ENCODE peak calls at places on chromosomes 2 and 18, in seven cellular contexts. One of them, this sample, is unnamed.

GRCh38 chr2:38875227-38875575 is 533 bp downstream of the DHX57 start:
- DNase-seq in fibroblast of lung: peak; percentile 2
- DNase-seq in uterus: no peak
- DNase-seq in mesothelial cell of epicardium: no peak
- DNase-seq in mucosa of descending colon: no peak
- DNase-seq in thyroid gland: no peak
- DNase-seq in fibroblast of mammary gland: peak; percentile 9
- DNase-seq in this sample: peak; percentile 27

GRCh38 chr2:162012565-162012869 is 61.5 kb downstream of the DPP4 start:
- DNase-seq in fibroblast of lung: no peak
- DNase-seq in uterus: no peak
- DNase-seq in mesothelial cell of epicardium: no peak
- DNase-seq in mucosa of descending colon: no peak
- DNase-seq in thyroid gland: no peak
- DNase-seq in fibroblast of mammary gland: no peak
- DNase-seq in this sample: no peak

GRCh38 chr2:74910245-74910644 is 48.2 kb upstream of the POLE4 start:
- DNase-seq in fibroblast of lung: no peak
- DNase-seq in uterus: no peak
- DNase-seq in mesothelial cell of epicardium: no peak
- DNase-seq in mucosa of descending colon: no peak
- DNase-seq in thyroid gland: no peak
- DNase-seq in fibroblast of mammary gland: no peak
- DNase-seq in this sample: no peak

GRCh38 chr2:240326246-240326645 is 109.2 kb upstream of the GPC1 start:
- DNase-seq in fibroblast of lung: no peak
- DNase-seq in uterus: no peak
- DNase-seq in mesothelial cell of epicardium: no peak
- DNase-seq in mucosa of descending colon: no peak
- DNase-seq in thyroid gland: no peak
- DNase-seq in fibroblast of mammary gland: no peak
- DNase-seq in this sample: no peak

GRCh38 chr2:8877332-8877731 is 39.9 kb upstream of the KIDINS220 start:
- DNase-seq in fibroblast of lung: no peak
- DNase-seq in uterus: no peak
- DNase-seq in mesothelial cell of epicardium: no peak
- DNase-seq in mucosa of descending colon: no peak
- DNase-seq in thyroid gland: no peak
- DNase-seq in fibroblast of mammary gland: no peak
- DNase-seq in this sample: no peak

GRCh38 chr2:71503827-71504226 is 50.5 kb downstream of the DYSF start:
- DNase-seq in fibroblast of lung: no peak
- DNase-seq in uterus: no peak
- DNase-seq in mesothelial cell of epicardium: peak; percentile 8
- DNase-seq in mucosa of descending colon: no peak
- DNase-seq in thyroid gland: peak; percentile 37
- DNase-seq in fibroblast of mammary gland: no peak
- DNase-seq in this sample: no peak

GRCh38 chr18:371616-371998 is 103.8 kb upstream of the THOC1 start:
- DNase-seq in fibroblast of lung: no peak
- DNase-seq in uterus: no peak
- DNase-seq in mesothelial cell of epicardium: no peak
- DNase-seq in mucosa of descending colon: no peak
- DNase-seq in thyroid gland: no peak
- DNase-seq in fibroblast of mammary gland: no peak
- DNase-seq in this sample: no peak

GRCh38 chr18:45755936-45756335 is 32.0 kb downstream of the SLC14A1 start:
- DNase-seq in fibroblast of lung: peak; percentile 77
- DNase-seq in uterus: no peak
- DNase-seq in mesothelial cell of epicardium: no peak
- DNase-seq in mucosa of descending colon: peak; percentile 23
- DNase-seq in thyroid gland: peak; percentile 37
- DNase-seq in fibroblast of mammary gland: peak; percentile 82
- DNase-seq in this sample: no peak

DNA sequence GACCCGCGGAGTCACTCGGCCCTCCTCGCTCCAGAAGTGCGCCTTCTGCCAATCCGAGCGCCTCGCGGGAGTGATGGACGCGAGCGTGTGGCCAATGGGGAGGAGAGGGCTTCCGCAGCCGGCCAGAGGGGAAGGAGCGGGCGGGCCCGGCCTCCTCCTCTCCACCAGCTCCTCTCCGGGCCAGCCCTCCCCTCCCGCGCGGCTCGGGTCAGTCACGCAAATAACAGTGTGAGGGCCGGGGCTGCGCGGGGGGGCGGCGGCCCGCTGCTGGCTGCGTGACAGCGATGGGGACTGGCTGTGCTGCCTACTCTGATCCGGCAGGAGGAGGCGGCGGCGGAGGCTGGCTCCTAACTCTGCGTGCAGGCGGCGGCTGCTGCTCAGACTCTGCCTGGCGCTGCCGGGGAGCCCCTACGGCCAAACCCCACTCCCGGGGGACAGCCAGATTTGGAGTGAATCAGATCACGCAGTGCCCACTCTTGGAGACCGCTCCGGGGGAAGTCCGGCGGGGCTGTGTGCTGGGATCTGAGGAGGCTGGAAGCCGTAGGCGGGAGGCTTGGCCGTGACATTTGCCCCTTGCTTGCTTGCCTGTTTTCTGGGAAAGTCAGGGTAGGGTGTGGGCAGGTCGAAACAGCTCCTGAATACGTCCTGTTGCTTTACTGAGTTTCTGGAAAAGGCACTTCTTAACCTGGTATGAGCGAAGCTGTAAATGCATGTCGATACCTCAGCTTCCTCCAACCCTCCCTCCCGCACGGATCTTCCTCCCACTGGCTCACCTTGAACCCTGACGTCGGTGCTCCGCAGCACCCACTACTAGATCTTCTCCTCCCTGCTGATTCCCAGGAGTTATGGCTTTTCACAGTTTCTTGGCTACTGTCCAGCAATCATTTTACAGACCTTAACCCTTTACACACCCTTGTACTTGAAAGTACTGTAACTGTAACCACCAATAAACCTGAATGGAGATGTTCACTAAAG is 97.9 kb upstream of the SERTAD2 start:
- DNase-seq in fibroblast of lung: peak; percentile 61
- DNase-seq in uterus: peak; percentile 99
- DNase-seq in mesothelial cell of epicardium: peak; percentile 97
- DNase-seq in mucosa of descending colon: peak; percentile 82
- DNase-seq in thyroid gland: peak; percentile 99
- DNase-seq in fibroblast of mammary gland: no peak
- DNase-seq in this sample: no peak
- TF ChIP-seq CTCF in fibroblast of lung: peak; percentile 42
- TF ChIP-seq CTCF in uterus: peak; percentile 58
- TF ChIP-seq CTCF in mesothelial cell of epicardium: peak; percentile 14
- TF ChIP-seq CTCF in mucosa of descending colon: no peak
- TF ChIP-seq CTCF in thyroid gland: peak; percentile 69
- TF ChIP-seq CTCF in fibroblast of mammary gland: no peak
- TF ChIP-seq CTCF in this sample: peak; percentile 11

DNA sequence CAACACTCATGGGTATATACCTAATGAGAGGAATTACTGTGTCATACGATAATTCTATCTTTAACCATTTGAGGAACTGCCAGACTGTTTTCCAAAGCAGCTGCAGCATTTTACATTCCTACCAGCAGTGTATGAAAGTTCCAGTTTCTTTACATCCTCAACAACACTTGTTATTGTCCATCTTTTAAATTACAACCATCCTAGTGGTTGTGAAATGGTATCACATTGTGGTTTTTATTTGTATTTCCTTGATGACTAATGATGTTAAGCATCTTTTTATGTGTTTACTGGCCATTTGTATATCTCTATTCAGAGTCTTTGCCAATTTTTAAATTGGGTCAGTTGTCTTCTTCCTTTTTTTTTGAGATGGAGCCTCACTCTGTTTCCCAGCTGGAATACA is 4.0 kb upstream of the CKAP2L start:
- DNase-seq in fibroblast of lung: peak; percentile 29
- DNase-seq in uterus: no peak
- DNase-seq in mesothelial cell of epicardium: no peak
- DNase-seq in mucosa of descending colon: no peak
- DNase-seq in thyroid gland: no peak
- DNase-seq in fibroblast of mammary gland: peak; percentile 63
- DNase-seq in this sample: no peak
- TF ChIP-seq CTCF in fibroblast of lung: no peak
- TF ChIP-seq CTCF in uterus: no peak
- TF ChIP-seq CTCF in mesothelial cell of epicardium: no peak
- TF ChIP-seq CTCF in mucosa of descending colon: no peak
- TF ChIP-seq CTCF in thyroid gland: no peak
- TF ChIP-seq CTCF in fibroblast of mammary gland: peak; percentile 34
- TF ChIP-seq CTCF in this sample: no peak

GRCh38 chr2:79630060-79630459 is 117.2 kb downstream of the CTNNA2 start:
- DNase-seq in fibroblast of lung: no peak
- DNase-seq in uterus: no peak
- DNase-seq in mesothelial cell of epicardium: no peak
- DNase-seq in mucosa of descending colon: no peak
- DNase-seq in thyroid gland: no peak
- DNase-seq in fibroblast of mammary gland: peak; percentile 8
- DNase-seq in this sample: no peak
- TF ChIP-seq CTCF in fibroblast of lung: no peak
- TF ChIP-seq CTCF in uterus: no peak
- TF ChIP-seq CTCF in mesothelial cell of epicardium: no peak
- TF ChIP-seq CTCF in mucosa of descending colon: no peak
- TF ChIP-seq CTCF in thyroid gland: no peak
- TF ChIP-seq CTCF in fibroblast of mammary gland: no peak
- TF ChIP-seq CTCF in this sample: no peak

DNA sequence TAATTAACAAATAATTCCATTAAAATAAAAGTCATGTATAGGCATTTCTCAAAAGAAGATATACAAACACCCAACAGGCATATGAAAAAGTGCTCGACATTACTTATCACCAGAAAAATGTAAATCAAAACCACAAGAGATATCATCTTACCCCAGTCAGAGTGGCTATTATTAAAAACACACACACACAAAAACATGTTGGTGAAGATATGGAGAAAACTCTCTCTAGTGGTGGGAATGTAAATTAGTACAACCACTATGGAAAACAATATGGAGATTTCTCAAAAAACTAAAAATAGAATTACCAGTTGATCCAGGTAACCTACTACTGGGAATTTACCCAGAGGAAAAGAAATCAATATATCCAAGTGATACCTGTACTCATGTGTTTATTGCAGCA is 966.3 kb upstream of the POU3F3 start:
- DNase-seq in fibroblast of lung: no peak
- DNase-seq in uterus: no peak
- DNase-seq in mesothelial cell of epicardium: no peak
- DNase-seq in mucosa of descending colon: no peak
- DNase-seq in thyroid gland: no peak
- DNase-seq in fibroblast of mammary gland: no peak
- DNase-seq in this sample: no peak
- TF ChIP-seq CTCF in fibroblast of lung: no peak
- TF ChIP-seq CTCF in uterus: no peak
- TF ChIP-seq CTCF in mesothelial cell of epicardium: no peak
- TF ChIP-seq CTCF in mucosa of descending colon: no peak
- TF ChIP-seq CTCF in thyroid gland: no peak
- TF ChIP-seq CTCF in fibroblast of mammary gland: no peak
- TF ChIP-seq CTCF in this sample: no peak

DNA sequence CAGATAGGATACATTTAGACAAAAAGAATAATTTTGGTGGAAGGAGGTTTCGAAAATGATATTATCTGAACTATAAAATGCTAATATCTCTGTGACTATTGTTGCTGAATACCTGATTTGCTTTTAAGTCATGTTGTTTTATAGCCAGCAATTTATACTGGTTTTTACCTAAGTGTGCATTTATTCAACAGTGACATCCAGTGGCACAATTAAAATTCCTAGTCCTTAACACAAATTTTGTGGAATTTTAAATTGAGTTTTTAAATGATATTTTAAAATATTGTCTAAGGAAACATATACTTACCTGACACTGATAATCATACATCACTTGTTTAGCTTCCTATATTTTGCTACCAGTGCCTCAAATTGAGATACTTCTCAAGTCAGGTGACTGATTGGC is 144.8 kb downstream of the ARHGAP28 start:
- DNase-seq in fibroblast of lung: peak; percentile 27
- DNase-seq in uterus: no peak
- DNase-seq in mesothelial cell of epicardium: no peak
- DNase-seq in mucosa of descending colon: no peak
- DNase-seq in thyroid gland: no peak
- DNase-seq in fibroblast of mammary gland: no peak
- DNase-seq in this sample: no peak
- TF ChIP-seq CTCF in fibroblast of lung: no peak
- TF ChIP-seq CTCF in uterus: no peak
- TF ChIP-seq CTCF in mesothelial cell of epicardium: no peak
- TF ChIP-seq CTCF in mucosa of descending colon: no peak
- TF ChIP-seq CTCF in thyroid gland: peak; percentile 33
- TF ChIP-seq CTCF in fibroblast of mammary gland: peak; percentile 5
- TF ChIP-seq CTCF in this sample: no peak

GRCh38 chr2:23546913-23547312 is 161.9 kb downstream of the KLHL29 start:
- DNase-seq in fibroblast of lung: no peak
- DNase-seq in uterus: no peak
- DNase-seq in mesothelial cell of epicardium: no peak
- DNase-seq in mucosa of descending colon: no peak
- DNase-seq in thyroid gland: no peak
- DNase-seq in fibroblast of mammary gland: no peak
- DNase-seq in this sample: no peak

GRCh38 chr2:23547725-23548124 is 162.7 kb downstream of the KLHL29 start:
- DNase-seq in fibroblast of lung: no peak
- DNase-seq in uterus: no peak
- DNase-seq in mesothelial cell of epicardium: no peak
- DNase-seq in mucosa of descending colon: no peak
- DNase-seq in thyroid gland: no peak
- DNase-seq in fibroblast of mammary gland: no peak
- DNase-seq in this sample: no peak

GRCh38 chr2:23544589-23545295 is 159.8 kb downstream of the KLHL29 start:
- DNase-seq in fibroblast of lung: peak; percentile 40
- DNase-seq in uterus: no peak
- DNase-seq in mesothelial cell of epicardium: no peak
- DNase-seq in mucosa of descending colon: no peak
- DNase-seq in thyroid gland: no peak
- DNase-seq in fibroblast of mammary gland: no peak
- DNase-seq in this sample: no peak

GRCh38 chr2:23545811-23546210 is 160.8 kb downstream of the KLHL29 start:
- DNase-seq in fibroblast of lung: no peak
- DNase-seq in uterus: no peak
- DNase-seq in mesothelial cell of epicardium: no peak
- DNase-seq in mucosa of descending colon: no peak
- DNase-seq in thyroid gland: no peak
- DNase-seq in fibroblast of mammary gland: no peak
- DNase-seq in this sample: no peak

GRCh38 chr2:23545391-23545790 is 160.4 kb downstream of the KLHL29 start:
- DNase-seq in fibroblast of lung: no peak
- DNase-seq in uterus: no peak
- DNase-seq in mesothelial cell of epicardium: no peak
- DNase-seq in mucosa of descending colon: no peak
- DNase-seq in thyroid gland: no peak
- DNase-seq in fibroblast of mammary gland: peak; percentile 53
- DNase-seq in this sample: no peak
- TF ChIP-seq CTCF in fibroblast of lung: no peak
- TF ChIP-seq CTCF in uterus: no peak
- TF ChIP-seq CTCF in mesothelial cell of epicardium: no peak
- TF ChIP-seq CTCF in mucosa of descending colon: no peak
- TF ChIP-seq CTCF in thyroid gland: no peak
- TF ChIP-seq CTCF in fibroblast of mammary gland: no peak
- TF ChIP-seq CTCF in this sample: no peak

This sample was measured in GM10248.